ENCODE peak calls at places on chromosomes 11 and 22, in ten cellular contexts. P is stimulated activated CD4-positive, alpha-beta T cell treated with anti-CD3 and anti-CD28 coated beads, Interleukin-1b, Interleukin-23, amount 100 ng/mL, for 24 hours; U is ELF-1; B is posterior vena cava; T is T follicular helper cell; O is mammary epithelial cell; G is T-helper 1 cell; I is CD8-positive, alpha-beta T cell; S is HS-27A; K is EL. N is an unnamed sample.

GRCh38 chr22:43273902-43274484 is 69.2 kb downstream of the SCUBE1 start:
- DNase-seq in T (peak), G (no peak), I (peak), K (peak), S (peak), P (no peak), O (peak), B (no peak), U (peak), N (peak)

GRCh38 chr11:44110231-44110679 is 14.8 kb downstream of the EXT2 start:
- DNase-seq in U (peak), K (peak), P (peak), T (peak), S (no peak), B (no peak), G (no peak), I (peak), O (peak), N (peak)

GRCh38 chr11:34050536-34050935 is 995 bp upstream of the CAPRIN1 start:
- DNase-seq in S (no peak), P (no peak), T (no peak), I (no peak), K (no peak), G (no peak), O (no peak), U (no peak), B (no peak), N (no peak)

GRCh38 chr11:43687120-43687791 is 6.7 kb downstream of the HSD17B12 start:
- DNase-seq in P (no peak), G (no peak), T (no peak), K (peak), I (no peak), O (peak), B (peak), S (no peak), U (peak), N (no peak)

GRCh38 chr11:2561283-2562180 is 116.7 kb downstream of the KCNQ1 start:
- DNase-seq in G (no peak), O (no peak), I (no peak), T (no peak), K (no peak), S (no peak), B (peak), U (no peak), P (no peak), N (no peak)

GRCh38 chr11:15127341-15127740 is 12.6 kb downstream of the INSC start:
- DNase-seq in K (peak), I (no peak), G (no peak), S (no peak), P (no peak), U (no peak), T (no peak), O (peak), B (no peak), N (no peak)

GRCh38 chr22:45889539-45890350 is 87.2 kb downstream of the WNT7B start:
- DNase-seq in I (no peak), S (no peak), K (no peak), U (peak), T (no peak), O (no peak), P (no peak), G (no peak), B (peak), N (no peak)

GRCh38 chr22:48566741-48567140 is 1260.9 kb downstream of the BRD1 start:
- DNase-seq in I (no peak), O (no peak), T (no peak), K (peak), P (no peak), B (no peak), G (no peak), U (peak), S (no peak), N (no peak)

GRCh38 chr11:34454308-34455032 is 15.7 kb downstream of the CAT start:
- DNase-seq in U (no peak), K (no peak), P (no peak), I (no peak), B (no peak), G (no peak), O (no peak), S (no peak), T (no peak), N (no peak)

GRCh38 chr11:84564180-84564866 is 1062.8 kb downstream of the DLG2 start:
- DNase-seq in U (no peak), B (no peak), S (peak), K (peak), P (peak), O (peak), T (no peak), G (no peak), I (no peak), N (peak)

GRCh38 chr11:86486261-86487030 is 111.8 kb downstream of the CCDC81 start:
- DNase-seq in S (no peak), T (no peak), G (no peak), I (peak), K (no peak), O (no peak), U (peak), P (no peak), B (no peak), N (no peak)

GRCh38 chr11:102761646-102762238 is 18.7 kb downstream of the MMP10 start:
- DNase-seq in K (peak), S (no peak), T (no peak), P (no peak), G (no peak), I (no peak), B (no peak), O (no peak), U (peak), N (no peak)

GRCh38 chr11:134915212-134915611 is 503.2 kb upstream of the B3GAT1 start:
- DNase-seq in G (no peak), P (no peak), B (no peak), S (no peak), U (no peak), O (no peak), I (no peak), K (no peak), T (no peak), N (no peak)

GRCh38 chr11:96146765-96147164 is 196.2 kb downstream of the MAML2 start:
- DNase-seq in U (no peak), T (no peak), P (no peak), B (no peak), O (no peak), G (no peak), I (no peak), S (no peak), K (no peak), N (no peak)

GRCh38 chr11:17161515-17161914 is 46.3 kb downstream of the PIK3C2A start:
- DNase-seq in I (no peak), U (no peak), B (no peak), P (no peak), G (no peak), O (no peak), K (no peak), T (no peak), S (no peak), N (no peak)

GRCh38 chr22:44002324-44002723 is 21.8 kb upstream of the PARVB start:
- DNase-seq in P (no peak), G (no peak), O (no peak), T (no peak), S (no peak), I (no peak), K (no peak), B (no peak), U (no peak), N (no peak)

GRCh38 chr11:126415669-126416420 is 60.4 kb downstream of the ST3GAL4 start:
- DNase-seq in S (no peak), T (no peak), G (no peak), K (no peak), U (no peak), O (no peak), B (peak), P (no peak), I (no peak), N (no peak)

GRCh38 chr22:37907036-37907954 is 1.2 kb downstream of the MICALL1 start:
- DNase-seq in S (no peak), P (no peak), T (no peak), G (no peak), O (no peak), B (no peak), U (no peak), K (peak), I (no peak), N (no peak)

GRCh38 chr11:36345535-36346141 is 49.5 kb downstream of the PRR5L start:
- DNase-seq in P (no peak), O (no peak), G (no peak), T (no peak), K (no peak), S (no peak), U (no peak), I (no peak), B (no peak), N (no peak)

GRCh38 chr11:85627332-85627997 is at the start of gene DLG2:
- DNase-seq in K (peak), P (no peak), G (no peak), O (peak), S (no peak), T (no peak), U (no peak), B (peak), I (no peak), N (peak)

GRCh38 chr11:1735271-1735670 is 15.1 kb downstream of the IFITM10 start:
- DNase-seq in P (no peak), I (no peak), O (peak), K (no peak), T (no peak), B (peak), S (no peak), G (no peak), U (no peak), N (no peak)

GRCh38 chr11:132466983-132467382 is 1065.3 kb downstream of the OPCML start:
- DNase-seq in S (no peak), G (no peak), U (no peak), T (no peak), B (no peak), K (no peak), I (no peak), O (no peak), P (no peak), N (no peak)